ENCODE peak calls at places on chromosomes 2 and 18, in five cellular contexts. G is H1, V is K562, B is breast epithelium, D is transverse colon. F is an unnamed sample.

GRCh38 chr2:178761759-178762371 is 45.4 kb downstream of the TTN start:
- DNase-seq in G (no peak), V (peak; percentile 35), B (no peak), D (no peak), F (no peak)

GRCh38 chr2:154133823-154134222 is 262.1 kb downstream of the GALNT13 start:
- DNase-seq in G (no peak), V (no peak), B (no peak), D (no peak), F (no peak)

GRCh38 chr2:238030422-238031155 is 30.2 kb upstream of the SCLY start:
- DNase-seq in G (no peak), V (no peak), B (no peak), D (no peak), F (no peak)

GRCh38 chr18:111292-112014 is 46.9 kb upstream of the USP14 start:
- DNase-seq in G (peak; percentile 85), V (peak; percentile 91), B (peak; percentile 48), D (peak; percentile 68), F (peak; percentile 60)

GRCh38 chr2:85481818-85482777 is 56.9 kb upstream of the MAT2A start:
- DNase-seq in G (no peak), V (no peak), B (no peak), D (no peak), F (peak; percentile 66)

GRCh38 chr2:120148229-120148628 is 75.0 kb downstream of the TMEM185B start:
- DNase-seq in G (no peak), V (no peak), B (no peak), D (no peak), F (no peak)

GRCh38 chr18:31206787-31207381 is 44.2 kb upstream of the DSC1 start:
- DNase-seq in G (peak; percentile 52), V (peak; percentile 55), B (peak; percentile 80), D (peak; percentile 91), F (no peak)

GRCh38 chr2:71790261-71791038 is 337.1 kb downstream of the DYSF start:
- DNase-seq in G (no peak), V (no peak), B (no peak), D (no peak), F (no peak)

GRCh38 chr18:35736696-35737095 is 155.2 kb downstream of the GALNT1 start:
- DNase-seq in G (no peak), V (no peak), B (no peak), D (no peak), F (no peak)

GRCh38 chr2:1528273-1529064 is 115.2 kb downstream of the TPO start:
- DNase-seq in G (no peak), V (no peak), B (no peak), D (no peak), F (peak; percentile 11)

GRCh38 chr2:18828296-18828695 is 238.9 kb upstream of the NT5C1B start:
- DNase-seq in G (no peak), V (no peak), B (no peak), D (no peak), F (no peak)

GRCh38 chr2:18830962-18831361 is 241.6 kb upstream of the NT5C1B start:
- DNase-seq in G (no peak), V (no peak), B (no peak), D (no peak), F (peak; percentile 74)

GRCh38 chr2:18831916-18832510 is 242.6 kb upstream of the NT5C1B start:
- DNase-seq in G (no peak), V (no peak), B (no peak), D (no peak), F (no peak)

GRCh38 chr2:18829976-18830375 is 240.6 kb upstream of the NT5C1B start:
- DNase-seq in G (no peak), V (no peak), B (no peak), D (no peak), F (no peak)

DNA sequence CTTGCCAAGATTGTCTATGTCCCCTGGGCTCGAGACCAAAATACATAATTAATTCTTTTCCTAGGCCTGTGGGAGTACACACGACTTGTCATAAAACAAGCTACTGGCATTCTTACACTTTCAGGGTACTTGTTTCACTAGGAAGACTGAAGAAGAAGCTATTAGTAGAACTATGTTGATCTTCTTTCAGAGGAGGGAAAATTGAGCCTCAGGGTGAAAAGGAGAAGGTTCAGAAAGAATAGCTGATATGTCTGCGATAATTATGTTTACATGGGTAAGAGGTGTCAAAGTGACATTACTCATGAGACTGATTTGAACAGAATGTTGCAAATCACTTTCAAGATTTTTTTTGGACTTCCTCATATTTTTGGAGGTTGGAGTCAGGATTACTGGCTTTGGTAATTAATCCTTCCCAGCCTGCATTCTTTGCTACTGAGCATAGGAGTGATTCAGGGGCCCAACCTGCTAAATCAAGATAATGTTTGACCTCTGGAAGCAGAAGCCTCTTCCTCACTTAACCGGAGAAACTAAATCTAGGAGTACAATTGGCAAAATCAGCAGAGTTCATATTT is 240.0 kb upstream of the NT5C1B start:
- DNase-seq in G (no peak), V (no peak), B (no peak), D (no peak), F (no peak)
- H3K4me3 ChIP-seq in G (no peak overlapping the region), V (no peak overlapping the region), B (no peak overlapping the region), D (no peak overlapping the region), F (no peak overlapping the region)

GRCh38 chr2:74198461-74199274 is at the start of gene MTHFD2:
- DNase-seq in G (peak; percentile 94), V (peak; percentile 97), B (peak; percentile 92), D (peak; percentile 94), F (peak; percentile 84)
- TF ChIP-seq POLR2A in G (peak; percentile 98), V (peak; percentile 99), B (peak; percentile 19), D (peak; percentile 89), F (peak; percentile 48)

GRCh38 chr2:207241198-207241597 is 75.5 kb upstream of the KLF7 start:
- DNase-seq in G (no peak), V (no peak), B (no peak), D (no peak), F (no peak)

GRCh38 chr2:207236156-207236935 is 70.6 kb upstream of the KLF7 start:
- DNase-seq in G (no peak), V (no peak), B (no peak), D (no peak), F (no peak)

GRCh38 chr2:207240649-207241048 is 74.9 kb upstream of the KLF7 start:
- DNase-seq in G (no peak), V (no peak), B (no peak), D (no peak), F (no peak)

GRCh38 chr2:207239754-207240494 is 74.2 kb upstream of the KLF7 start:
- DNase-seq in G (no peak), V (no peak), B (no peak), D (no peak), F (no peak)

DNA sequence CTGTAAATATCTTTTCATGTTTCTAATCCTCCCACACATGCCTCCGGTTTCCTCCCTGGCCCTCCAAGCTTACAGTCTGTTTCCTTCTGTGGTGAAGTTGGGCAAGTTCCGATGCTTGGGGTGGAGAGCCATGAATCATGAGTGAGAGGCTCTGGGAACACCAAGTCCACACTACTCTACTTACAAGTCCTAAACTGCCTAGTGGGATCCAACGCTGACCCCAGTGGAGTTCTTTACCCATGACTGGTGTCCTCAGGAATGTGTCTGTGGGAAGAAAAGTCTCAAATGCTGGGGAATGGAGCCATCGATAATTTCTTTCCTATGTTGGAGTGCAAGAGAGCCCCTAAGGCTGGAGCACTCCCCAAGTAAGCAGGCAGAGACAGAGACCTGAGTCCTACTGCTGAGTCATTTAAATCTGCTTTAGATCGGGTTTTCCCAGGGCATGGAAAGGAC is 73.5 kb upstream of the KLF7 start:
- DNase-seq in G (no peak), V (peak; percentile 18), B (peak; percentile 89), D (peak; percentile 29), F (no peak)
- H3K4me3 ChIP-seq in G (no peak overlapping the region), V (no peak overlapping the region), B (no peak overlapping the region), D (no peak overlapping the region), F (no peak overlapping the region)

GRCh38 chr2:230134496-230135073 is 65.9 kb upstream of the SLC16A14 start:
- DNase-seq in G (no peak), V (no peak), B (no peak), D (no peak), F (no peak)
- TF ChIP-seq POLR2A in G (no peak), V (no peak), B (no peak), D (no peak), F (no peak)

GRCh38 chr2:133568172-133568571 is at the start of gene NCKAP5:
- DNase-seq in G (no peak), V (no peak), B (no peak), D (peak; percentile 69), F (peak; percentile 43)

GRCh38 chr2:133566967-133567645 is 1.2 kb downstream of the NCKAP5 start:
- DNase-seq in G (no peak), V (no peak), B (peak; percentile 62), D (peak; percentile 26), F (peak; percentile 84)

GRCh38 chr2:133569416-133569815 is 1.2 kb upstream of the NCKAP5 start:
- DNase-seq in G (no peak), V (no peak), B (no peak), D (no peak), F (no peak)

GRCh38 chr2:133570547-133570946 is 2.3 kb upstream of the NCKAP5 start:
- DNase-seq in G (no peak), V (no peak), B (no peak), D (no peak), F (no peak)

DNA sequence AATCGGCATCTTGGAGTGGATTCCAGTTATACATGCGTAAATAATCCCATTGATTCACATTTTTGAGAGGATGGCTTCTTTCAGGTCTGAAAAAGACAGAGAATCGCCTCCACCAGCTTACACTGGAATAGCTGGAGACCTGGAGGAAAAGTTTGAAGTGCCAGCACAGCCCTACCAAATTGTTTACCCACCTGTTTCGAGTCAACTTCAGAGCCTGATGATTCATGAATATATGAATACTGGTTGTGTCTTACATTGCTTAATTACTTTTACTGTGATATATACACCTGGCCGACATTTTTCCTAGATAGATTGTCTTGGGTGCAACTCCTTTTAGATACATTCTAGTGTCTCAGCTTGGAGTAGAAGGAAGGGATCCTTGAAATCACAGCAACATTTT is 335 bp upstream of the NCKAP5 start:
- DNase-seq in G (no peak), V (no peak), B (no peak), D (no peak), F (no peak)
- H3K4me3 ChIP-seq in G (no peak overlapping the region), V (no peak overlapping the region), B (peak overlapping the region; percentile 13), D (peak overlapping the region; percentile 33), F (peak overlapping the region; percentile 35)

DNA sequence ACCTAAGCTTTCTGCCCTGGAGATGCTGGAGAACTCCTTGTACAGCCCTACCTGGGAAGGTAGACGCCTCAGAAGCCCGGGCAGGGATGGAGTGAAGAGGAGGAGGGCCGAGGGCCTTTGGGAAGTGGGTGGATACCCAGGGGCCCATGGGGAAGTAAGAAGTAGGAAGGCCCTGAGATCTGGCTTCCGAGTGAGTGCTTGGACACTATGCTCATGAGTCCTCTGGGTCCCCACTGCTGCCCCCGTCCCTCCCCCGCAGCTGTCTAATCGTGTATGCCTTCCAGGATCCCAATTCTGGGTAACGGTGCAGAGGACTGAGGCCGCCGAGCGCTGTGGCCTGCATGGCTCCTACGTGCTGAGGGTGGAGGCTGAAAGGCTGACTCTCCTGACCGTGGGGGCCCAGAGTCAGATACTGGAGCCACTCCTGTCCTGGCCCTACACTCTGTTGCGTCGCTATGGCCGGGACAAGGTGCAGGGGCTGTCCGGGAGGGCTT is 1.1 kb downstream of the DOK1 start:
- DNase-seq in G (no peak), V (no peak), B (no peak), D (no peak), F (peak; percentile 54)
- TF ChIP-seq POLR2A in G (no peak), V (no peak), B (no peak), D (no peak), F (no peak)